ENCODE peak calls at places on chromosomes 6 and 20, in seven cellular contexts. One of them, this sample, is unnamed.

GRCh38 chr20:60931691-60932090 is 320.4 kb upstream of the CDH4 start:
- DNase-seq in HL-60: no peak
- DNase-seq in aorta: no peak
- DNase-seq in cardiac fibroblast: no peak
- DNase-seq in transverse colon: no peak
- DNase-seq in HCT116: no peak
- DNase-seq in CD8-positive, alpha-beta memory T cell: no peak
- DNase-seq in this sample: no peak

GRCh38 chr6:131744432-131744831 is 33.6 kb upstream of the CTAGE9 start:
- DNase-seq in HCT116: no peak
- DNase-seq in transverse colon: no peak
- DNase-seq in HL-60: no peak
- DNase-seq in aorta: no peak
- DNase-seq in CD8-positive, alpha-beta memory T cell: no peak
- DNase-seq in cardiac fibroblast: no peak
- DNase-seq in this sample: no peak

GRCh38 chr6:75266716-75267291 is 17.8 kb downstream of the TMEM30A start:
- DNase-seq in aorta: no peak
- DNase-seq in HL-60: no peak
- DNase-seq in CD8-positive, alpha-beta memory T cell: no peak
- DNase-seq in HCT116: no peak
- DNase-seq in transverse colon: no peak
- DNase-seq in cardiac fibroblast: peak; percentile 79
- DNase-seq in this sample: peak; percentile 84

GRCh38 chr20:62929051-62929538 is 2.8 kb upstream of the DIDO1 start:
- DNase-seq in aorta: peak; percentile 75
- DNase-seq in HL-60: no peak
- DNase-seq in HCT116: no peak
- DNase-seq in transverse colon: peak; percentile 81
- DNase-seq in CD8-positive, alpha-beta memory T cell: peak; percentile 68
- DNase-seq in cardiac fibroblast: peak; percentile 62
- DNase-seq in this sample: peak; percentile 83

GRCh38 chr6:30152019-30152673 is 8.9 kb downstream of the TRIM10 start:
- DNase-seq in HCT116: no peak
- DNase-seq in transverse colon: no peak
- DNase-seq in aorta: no peak
- DNase-seq in HL-60: no peak
- DNase-seq in CD8-positive, alpha-beta memory T cell: no peak
- DNase-seq in cardiac fibroblast: no peak
- DNase-seq in this sample: no peak

GRCh38 chr20:4972506-4973251 is 28.6 kb downstream of the SLC23A2 start:
- DNase-seq in cardiac fibroblast: no peak
- DNase-seq in HL-60: no peak
- DNase-seq in CD8-positive, alpha-beta memory T cell: no peak
- DNase-seq in transverse colon: no peak
- DNase-seq in HCT116: no peak
- DNase-seq in aorta: no peak
- DNase-seq in this sample: no peak

GRCh38 chr6:117075218-117075617 is 190.1 kb upstream of the VGLL2 start:
- DNase-seq in HL-60: no peak
- DNase-seq in transverse colon: no peak
- DNase-seq in CD8-positive, alpha-beta memory T cell: no peak
- DNase-seq in aorta: no peak
- DNase-seq in HCT116: no peak
- DNase-seq in cardiac fibroblast: no peak
- DNase-seq in this sample: no peak

GRCh38 chr6:36962874-36963273 is 8.3 kb downstream of the PI16 start:
- DNase-seq in cardiac fibroblast: peak; percentile 56
- DNase-seq in transverse colon: peak; percentile 74
- DNase-seq in aorta: peak; percentile 90
- DNase-seq in HL-60: peak; percentile 95
- DNase-seq in HCT116: no peak
- DNase-seq in CD8-positive, alpha-beta memory T cell: peak; percentile 83
- DNase-seq in this sample: peak; percentile 39

GRCh38 chr6:134830945-134831344 is 119.0 kb downstream of the ALDH8A1 start:
- DNase-seq in CD8-positive, alpha-beta memory T cell: no peak
- DNase-seq in HL-60: no peak
- DNase-seq in HCT116: no peak
- DNase-seq in aorta: no peak
- DNase-seq in transverse colon: no peak
- DNase-seq in cardiac fibroblast: no peak
- DNase-seq in this sample: no peak

GRCh38 chr6:1622851-1623768 is 13.4 kb downstream of the FOXC1 start:
- DNase-seq in aorta: peak; percentile 75
- DNase-seq in HL-60: no peak
- DNase-seq in transverse colon: no peak
- DNase-seq in HCT116: no peak
- DNase-seq in cardiac fibroblast: no peak
- DNase-seq in CD8-positive, alpha-beta memory T cell: no peak
- DNase-seq in this sample: no peak

GRCh38 chr6:1623769-1624070 is 14.0 kb downstream of the FOXC1 start:
- DNase-seq in cardiac fibroblast: no peak
- DNase-seq in HL-60: no peak
- DNase-seq in transverse colon: no peak
- DNase-seq in CD8-positive, alpha-beta memory T cell: no peak
- DNase-seq in aorta: no peak
- DNase-seq in HCT116: no peak
- DNase-seq in this sample: no peak

GRCh38 chr6:1621328-1621701 is 11.6 kb downstream of the FOXC1 start:
- DNase-seq in CD8-positive, alpha-beta memory T cell: no peak
- DNase-seq in aorta: no peak
- DNase-seq in HL-60: no peak
- DNase-seq in transverse colon: no peak
- DNase-seq in cardiac fibroblast: no peak
- DNase-seq in HCT116: no peak
- DNase-seq in this sample: no peak

GRCh38 chr6:1620504-1621327 is 11.0 kb downstream of the FOXC1 start:
- DNase-seq in transverse colon: no peak
- DNase-seq in HCT116: no peak
- DNase-seq in CD8-positive, alpha-beta memory T cell: no peak
- DNase-seq in aorta: peak; percentile 53
- DNase-seq in cardiac fibroblast: no peak
- DNase-seq in HL-60: no peak
- DNase-seq in this sample: no peak

GRCh38 chr6:1622220-1622841 is 12.6 kb downstream of the FOXC1 start:
- DNase-seq in cardiac fibroblast: no peak
- DNase-seq in HCT116: no peak
- DNase-seq in transverse colon: no peak
- DNase-seq in aorta: peak; percentile 76
- DNase-seq in HL-60: no peak
- DNase-seq in CD8-positive, alpha-beta memory T cell: no peak
- DNase-seq in this sample: no peak
- H3K4me3 ChIP-seq in cardiac fibroblast: no peak overlapping the region
- H3K4me3 ChIP-seq in HCT116: no peak overlapping the region
- H3K4me3 ChIP-seq in transverse colon: no peak overlapping the region
- H3K4me3 ChIP-seq in aorta: peak overlapping the region; percentile 90
- H3K4me3 ChIP-seq in HL-60: no peak overlapping the region
- H3K4me3 ChIP-seq in CD8-positive, alpha-beta memory T cell: no peak overlapping the region
- H3K4me3 ChIP-seq in this sample: no peak overlapping the region

GRCh38 chr6:38396209-38396608 is 243.5 kb downstream of the BTBD9 start:
- DNase-seq in aorta: no peak
- DNase-seq in CD8-positive, alpha-beta memory T cell: no peak
- DNase-seq in transverse colon: no peak
- DNase-seq in cardiac fibroblast: no peak
- DNase-seq in HL-60: no peak
- DNase-seq in HCT116: no peak
- DNase-seq in this sample: no peak

GRCh38 chr6:38389875-38390274 is 249.9 kb downstream of the BTBD9 start:
- DNase-seq in HL-60: no peak
- DNase-seq in aorta: no peak
- DNase-seq in CD8-positive, alpha-beta memory T cell: no peak
- DNase-seq in transverse colon: no peak
- DNase-seq in HCT116: no peak
- DNase-seq in cardiac fibroblast: no peak
- DNase-seq in this sample: no peak

GRCh38 chr6:38391909-38392614 is 247.7 kb downstream of the BTBD9 start:
- DNase-seq in aorta: no peak
- DNase-seq in HL-60: no peak
- DNase-seq in HCT116: no peak
- DNase-seq in CD8-positive, alpha-beta memory T cell: no peak
- DNase-seq in cardiac fibroblast: peak; percentile 17
- DNase-seq in transverse colon: no peak
- DNase-seq in this sample: peak; percentile 43

GRCh38 chr6:38391206-38391908 is 248.4 kb downstream of the BTBD9 start:
- DNase-seq in HL-60: no peak
- DNase-seq in aorta: no peak
- DNase-seq in cardiac fibroblast: peak; percentile 19
- DNase-seq in HCT116: peak; percentile 13
- DNase-seq in CD8-positive, alpha-beta memory T cell: no peak
- DNase-seq in transverse colon: no peak
- DNase-seq in this sample: peak; percentile 50

GRCh38 chr6:38393986-38394385 is 245.7 kb downstream of the BTBD9 start:
- DNase-seq in transverse colon: no peak
- DNase-seq in HL-60: no peak
- DNase-seq in CD8-positive, alpha-beta memory T cell: no peak
- DNase-seq in aorta: no peak
- DNase-seq in cardiac fibroblast: no peak
- DNase-seq in HCT116: no peak
- DNase-seq in this sample: no peak
- H3K4me3 ChIP-seq in transverse colon: no peak overlapping the region
- H3K4me3 ChIP-seq in HL-60: no peak overlapping the region
- H3K4me3 ChIP-seq in CD8-positive, alpha-beta memory T cell: no peak overlapping the region
- H3K4me3 ChIP-seq in aorta: no peak overlapping the region
- H3K4me3 ChIP-seq in cardiac fibroblast: no peak overlapping the region
- H3K4me3 ChIP-seq in HCT116: no peak overlapping the region
- H3K4me3 ChIP-seq in this sample: no peak overlapping the region

GRCh38 chr6:170277893-170278742 is 12.8 kb downstream of the DLL1 start:
- DNase-seq in transverse colon: no peak
- DNase-seq in CD8-positive, alpha-beta memory T cell: no peak
- DNase-seq in aorta: peak; percentile 11
- DNase-seq in HL-60: no peak
- DNase-seq in HCT116: no peak
- DNase-seq in cardiac fibroblast: no peak
- DNase-seq in this sample: no peak

GRCh38 chr6:170273681-170274080 is 17.2 kb downstream of the DLL1 start:
- DNase-seq in transverse colon: no peak
- DNase-seq in HL-60: no peak
- DNase-seq in cardiac fibroblast: no peak
- DNase-seq in aorta: no peak
- DNase-seq in CD8-positive, alpha-beta memory T cell: no peak
- DNase-seq in HCT116: no peak
- DNase-seq in this sample: no peak

GRCh38 chr6:170278743-170279094 is 12.2 kb downstream of the DLL1 start:
- DNase-seq in HL-60: no peak
- DNase-seq in cardiac fibroblast: no peak
- DNase-seq in HCT116: no peak
- DNase-seq in transverse colon: no peak
- DNase-seq in aorta: peak; percentile 20
- DNase-seq in CD8-positive, alpha-beta memory T cell: no peak
- DNase-seq in this sample: no peak

GRCh38 chr6:170274713-170275560 is 15.9 kb downstream of the DLL1 start:
- DNase-seq in HCT116: no peak
- DNase-seq in cardiac fibroblast: no peak
- DNase-seq in HL-60: no peak
- DNase-seq in transverse colon: no peak
- DNase-seq in CD8-positive, alpha-beta memory T cell: peak; percentile 30
- DNase-seq in aorta: peak; percentile 34
- DNase-seq in this sample: no peak

GRCh38 chr6:170276369-170277057 is 14.4 kb downstream of the DLL1 start:
- DNase-seq in aorta: peak; percentile 73
- DNase-seq in cardiac fibroblast: peak; percentile 63
- DNase-seq in transverse colon: peak; percentile 43
- DNase-seq in HL-60: no peak
- DNase-seq in CD8-positive, alpha-beta memory T cell: no peak
- DNase-seq in HCT116: no peak
- DNase-seq in this sample: no peak
- H3K4me3 ChIP-seq in aorta: no peak overlapping the region
- H3K4me3 ChIP-seq in cardiac fibroblast: no peak overlapping the region
- H3K4me3 ChIP-seq in transverse colon: no peak overlapping the region
- H3K4me3 ChIP-seq in HL-60: no peak overlapping the region
- H3K4me3 ChIP-seq in CD8-positive, alpha-beta memory T cell: no peak overlapping the region
- H3K4me3 ChIP-seq in HCT116: no peak overlapping the region
- H3K4me3 ChIP-seq in this sample: peak overlapping the region; percentile 5

DNA sequence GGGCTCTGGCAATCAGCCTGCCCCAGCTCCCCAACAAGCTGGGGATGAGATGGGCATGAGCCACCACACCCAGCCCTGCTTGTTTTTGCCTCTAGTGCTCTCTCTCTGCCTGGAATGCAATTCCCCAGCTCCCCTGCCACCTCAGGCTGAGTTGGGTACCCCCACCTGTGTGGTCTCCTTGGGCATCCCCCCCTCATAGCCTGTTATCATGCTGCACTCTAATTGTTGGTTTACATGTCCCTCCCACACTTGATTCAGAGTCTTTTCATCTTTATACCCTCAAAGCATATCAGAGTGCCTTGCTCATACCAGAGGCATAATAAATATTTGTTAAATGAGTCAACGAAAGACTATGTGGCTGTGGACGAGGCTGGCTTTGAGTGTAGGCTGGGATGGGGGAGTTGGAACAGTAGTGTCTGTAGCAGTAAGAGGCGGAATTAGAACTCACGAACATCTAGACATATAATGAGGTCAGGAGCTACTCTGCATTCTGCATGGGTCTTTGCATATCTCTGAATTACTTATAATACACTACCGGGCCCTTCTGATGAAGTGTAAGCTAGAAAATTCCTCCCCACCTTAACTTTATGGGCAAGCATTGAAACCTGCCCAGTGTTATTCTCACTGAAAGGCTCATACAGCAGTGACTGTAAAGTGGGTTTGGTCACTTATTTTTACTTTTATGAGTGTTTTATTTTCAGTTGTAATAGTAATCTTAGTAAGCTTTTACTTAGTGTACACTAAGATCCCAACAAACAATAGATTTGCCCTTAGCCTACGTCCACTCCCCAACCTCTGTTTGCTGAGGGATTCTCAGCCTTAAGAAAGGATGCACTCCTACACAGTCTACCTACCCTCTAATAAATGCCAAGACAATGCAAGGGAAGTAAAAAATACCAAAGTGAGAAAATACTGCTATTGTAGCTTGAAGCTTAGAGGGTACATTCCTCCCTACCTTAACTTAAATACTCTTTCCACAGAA is 58.7 kb downstream of the EDN1 start:
- DNase-seq in CD8-positive, alpha-beta memory T cell: no peak
- DNase-seq in HCT116: peak; percentile 83
- DNase-seq in HL-60: no peak
- DNase-seq in transverse colon: peak; percentile 38
- DNase-seq in cardiac fibroblast: peak; percentile 94
- DNase-seq in aorta: no peak
- DNase-seq in this sample: peak; percentile 76
- H3K4me3 ChIP-seq in CD8-positive, alpha-beta memory T cell: no peak overlapping the region
- H3K4me3 ChIP-seq in HCT116: peak overlapping the region; percentile 42
- H3K4me3 ChIP-seq in HL-60: no peak overlapping the region
- H3K4me3 ChIP-seq in transverse colon: no peak overlapping the region
- H3K4me3 ChIP-seq in cardiac fibroblast: no peak overlapping the region
- H3K4me3 ChIP-seq in aorta: no peak overlapping the region
- H3K4me3 ChIP-seq in this sample: no peak overlapping the region